ENCODE peak calls at places on chromosomes 2 and 18, in eight cellular contexts. U is mucosa of descending colon, V is endothelial cell of umbilical vein, A is nephron progenitor cell, O is heart right ventricle, D is upper lobe of right lung, T is B cell, P is foreskin fibroblast. W is an unnamed sample.

GRCh38 chr2:11914455-11914854 is 168.0 kb downstream of the LPIN1 start:
- DNase-seq in U (no peak), V (no peak), A (no peak), O (no peak), D (no peak), T (no peak), P (peak), W (no peak)

GRCh38 chr2:28683100-28683706 is 68.4 kb upstream of the PPP1CB start:
- DNase-seq in U (peak), V (peak), A (no peak), O (peak), D (peak), T (no peak), P (peak), W (no peak)

GRCh38 chr2:95292623-95293260 is 4.4 kb upstream of the KCNIP3 start:
- DNase-seq in U (no peak), V (no peak), A (no peak), O (no peak), D (no peak), T (no peak), P (peak), W (no peak)

GRCh38 chr2:46297546-46298271 is 502 bp downstream of the EPAS1 start:
- DNase-seq in U (peak), V (no peak), A (peak), O (peak), D (peak), T (peak), P (peak), W (peak)

GRCh38 chr18:31741096-31741735 is 19.5 kb downstream of the SLC25A52 start:
- DNase-seq in U (no peak), V (peak), A (peak), O (peak), D (no peak), T (peak), P (peak), W (peak)

GRCh38 chr2:39128919-39129391 is 8.1 kb upstream of the SOS1 start:
- DNase-seq in U (no peak), V (no peak), A (no peak), O (no peak), D (no peak), T (peak), P (no peak), W (peak)

GRCh38 chr2:183995632-183996031 is 602.7 kb upstream of the ZNF804A start:
- DNase-seq in U (no peak), V (no peak), A (no peak), O (no peak), D (no peak), T (no peak), P (no peak), W (no peak)

GRCh38 chr18:10912790-10913560 is 236.4 kb downstream of the PIEZO2 start:
- DNase-seq in U (no peak), V (peak), A (no peak), O (peak), D (no peak), T (no peak), P (peak), W (no peak)

GRCh38 chr18:26480897-26481795 is 67.2 kb downstream of the KCTD1 start:
- DNase-seq in U (no peak), V (peak), A (no peak), O (no peak), D (no peak), T (no peak), P (peak), W (no peak)

GRCh38 chr2:233359823-233360222 is 5.5 kb downstream of the DGKD start:
- DNase-seq in U (no peak), V (no peak), A (no peak), O (no peak), D (no peak), T (no peak), P (no peak), W (no peak)

GRCh38 chr2:233362742-233363141 is 8.4 kb downstream of the DGKD start:
- DNase-seq in U (no peak), V (no peak), A (no peak), O (no peak), D (no peak), T (no peak), P (no peak), W (no peak)

GRCh38 chr2:233360771-233361176 is 6.5 kb downstream of the DGKD start:
- DNase-seq in U (no peak), V (peak), A (no peak), O (no peak), D (no peak), T (no peak), P (no peak), W (no peak)

GRCh38 chr2:233358864-233359386 is 4.6 kb downstream of the DGKD start:
- DNase-seq in U (no peak), V (no peak), A (no peak), O (no peak), D (no peak), T (no peak), P (no peak), W (peak)

DNA sequence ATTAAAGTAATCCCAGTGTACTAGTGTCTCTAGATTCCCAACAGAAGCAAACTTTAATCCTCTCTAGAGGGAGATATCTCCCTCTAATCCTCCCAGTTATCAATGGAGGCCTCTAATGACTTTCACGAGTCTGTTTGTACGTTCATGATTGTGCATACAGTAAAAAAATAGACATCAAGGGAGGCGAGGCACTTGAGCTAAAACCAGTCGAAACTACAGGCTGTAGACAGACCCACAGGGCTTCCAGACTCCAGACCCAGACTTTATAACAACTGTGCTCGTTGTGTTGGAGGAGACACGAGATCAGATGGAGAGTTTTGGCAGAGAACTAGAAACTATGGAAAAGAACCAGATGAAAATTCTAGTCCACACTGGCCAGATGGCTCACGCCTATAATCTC is 7.0 kb downstream of the DGKD start:
- DNase-seq in U (no peak), V (no peak), A (no peak), O (no peak), D (no peak), T (no peak), P (no peak), W (no peak)
- TF ChIP-seq CTCF in U (no peak), V (no peak), A (no peak), O (no peak), D (no peak), T (no peak), P (no peak), W (no peak)

DNA sequence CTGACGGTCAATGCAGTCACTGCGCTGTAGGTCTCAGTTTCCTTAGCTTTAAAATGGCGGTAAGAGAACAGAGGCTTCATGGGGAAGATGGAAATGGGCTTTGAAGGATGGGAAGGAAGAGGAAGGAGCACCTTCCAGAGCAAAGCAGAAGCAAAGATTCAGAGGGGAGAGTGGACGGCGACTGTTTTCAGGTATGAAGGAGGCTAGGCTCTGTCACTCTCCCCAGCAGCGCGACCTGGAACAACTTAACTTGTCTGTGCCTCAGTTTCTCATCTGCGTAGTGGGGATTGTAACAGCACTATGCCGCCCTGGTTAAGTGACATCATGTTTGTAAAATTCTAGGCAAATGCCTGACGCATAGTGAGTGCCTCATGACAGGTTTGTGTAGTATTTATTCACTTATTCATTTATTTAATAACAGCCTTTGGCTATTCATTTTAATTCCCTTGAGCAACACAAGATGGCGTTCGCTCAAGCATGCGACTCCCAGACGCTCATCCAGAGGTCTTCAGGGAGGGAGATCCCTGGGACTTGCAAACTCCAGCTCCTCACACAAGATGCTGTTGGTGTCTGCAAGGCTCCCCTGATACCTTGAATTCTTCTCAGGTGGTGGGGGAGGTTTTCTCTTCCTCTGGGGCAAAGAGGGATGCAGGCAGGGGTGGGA is 336.3 kb downstream of the DYSF start:
- DNase-seq in U (no peak), V (no peak), A (no peak), O (no peak), D (no peak), T (no peak), P (peak), W (no peak)
- TF ChIP-seq CTCF in U (no peak), V (no peak), A (no peak), O (no peak), D (no peak), T (no peak), P (peak), W (no peak)

GRCh38 chr2:201709049-201709448 is 10.6 kb upstream of the MPP4 start:
- DNase-seq in U (no peak), V (no peak), A (no peak), O (no peak), D (no peak), T (no peak), P (no peak), W (no peak)

GRCh38 chr2:201704536-201704935 is 6.1 kb upstream of the MPP4 start:
- DNase-seq in U (no peak), V (peak), A (no peak), O (no peak), D (no peak), T (no peak), P (no peak), W (no peak)

GRCh38 chr2:201709747-201710146 is 11.3 kb upstream of the MPP4 start:
- DNase-seq in U (no peak), V (no peak), A (no peak), O (no peak), D (no peak), T (no peak), P (no peak), W (no peak)

GRCh38 chr2:201707142-201707541 is 8.7 kb upstream of the MPP4 start:
- DNase-seq in U (no peak), V (no peak), A (no peak), O (no peak), D (no peak), T (no peak), P (no peak), W (peak)

GRCh38 chr2:201707753-201708152 is 9.3 kb upstream of the MPP4 start:
- DNase-seq in U (no peak), V (peak), A (no peak), O (no peak), D (no peak), T (no peak), P (peak), W (no peak)
- TF ChIP-seq CTCF in U (no peak), V (peak), A (no peak), O (no peak), D (no peak), T (no peak), P (peak), W (no peak)

GRCh38 chr2:43777306-43777926 is 3.6 kb downstream of the DYNC2LI1 start:
- DNase-seq in U (no peak), V (no peak), A (no peak), O (no peak), D (no peak), T (no peak), P (no peak), W (peak)

GRCh38 chr2:43773876-43774613 is at the start of gene DYNC2LI1:
- DNase-seq in U (peak), V (peak), A (peak), O (peak), D (peak), T (peak), P (peak), W (peak)

GRCh38 chr2:43776317-43776716 is 2.5 kb downstream of the DYNC2LI1 start:
- DNase-seq in U (no peak), V (no peak), A (no peak), O (no peak), D (no peak), T (no peak), P (no peak), W (peak)

GRCh38 chr2:43774617-43775016 is 778 bp downstream of the DYNC2LI1 start:
- DNase-seq in U (no peak), V (no peak), A (no peak), O (no peak), D (no peak), T (no peak), P (no peak), W (no peak)

GRCh38 chr2:43778233-43778632 is 4.4 kb downstream of the DYNC2LI1 start:
- DNase-seq in U (no peak), V (no peak), A (no peak), O (no peak), D (no peak), T (no peak), P (no peak), W (no peak)
- TF ChIP-seq CTCF in U (no peak), V (no peak), A (no peak), O (no peak), D (no peak), T (no peak), P (no peak), W (no peak)

GRCh38 chr2:119350311-119350998 is 16.2 kb downstream of the C2orf76 start:
- DNase-seq in U (no peak), V (no peak), A (no peak), O (no peak), D (no peak), T (no peak), P (no peak), W (no peak)
- TF ChIP-seq CTCF in U (no peak), V (no peak), A (no peak), O (no peak), D (no peak), T (no peak), P (no peak), W (no peak)

DNA sequence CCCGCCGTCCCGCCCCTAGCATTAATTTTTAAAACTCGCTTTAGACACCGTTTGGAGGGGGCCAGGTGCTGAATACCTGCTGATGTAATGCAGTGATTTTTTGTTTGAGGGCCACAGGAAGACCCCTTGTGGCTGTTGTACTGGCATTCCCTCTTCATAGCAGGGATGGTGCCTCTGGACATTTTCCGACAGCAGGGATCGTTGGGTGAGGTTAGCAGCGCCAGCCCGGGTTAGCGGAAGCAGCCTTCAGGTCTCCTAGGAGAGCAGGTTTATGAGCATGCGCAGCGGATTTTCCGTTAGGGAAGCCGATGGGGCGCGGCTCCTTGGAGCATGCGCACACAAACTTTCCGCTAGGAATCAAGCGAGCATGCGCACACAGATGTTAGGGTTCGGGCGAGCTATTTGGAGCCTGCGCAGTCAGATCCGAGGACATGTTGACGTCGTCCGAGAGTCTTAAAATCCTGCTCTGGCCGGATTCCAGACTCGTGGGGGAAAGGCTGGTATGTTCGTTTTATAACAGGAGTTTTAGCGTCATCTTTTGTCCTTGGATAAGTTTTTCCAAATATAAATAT is 17.2 kb upstream of the C2orf74 start:
- DNase-seq in U (peak), V (peak), A (peak), O (peak), D (peak), T (peak), P (peak), W (peak)
- TF ChIP-seq CTCF in U (no peak), V (no peak), A (no peak), O (no peak), D (no peak), T (no peak), P (no peak), W (no peak)

DNA sequence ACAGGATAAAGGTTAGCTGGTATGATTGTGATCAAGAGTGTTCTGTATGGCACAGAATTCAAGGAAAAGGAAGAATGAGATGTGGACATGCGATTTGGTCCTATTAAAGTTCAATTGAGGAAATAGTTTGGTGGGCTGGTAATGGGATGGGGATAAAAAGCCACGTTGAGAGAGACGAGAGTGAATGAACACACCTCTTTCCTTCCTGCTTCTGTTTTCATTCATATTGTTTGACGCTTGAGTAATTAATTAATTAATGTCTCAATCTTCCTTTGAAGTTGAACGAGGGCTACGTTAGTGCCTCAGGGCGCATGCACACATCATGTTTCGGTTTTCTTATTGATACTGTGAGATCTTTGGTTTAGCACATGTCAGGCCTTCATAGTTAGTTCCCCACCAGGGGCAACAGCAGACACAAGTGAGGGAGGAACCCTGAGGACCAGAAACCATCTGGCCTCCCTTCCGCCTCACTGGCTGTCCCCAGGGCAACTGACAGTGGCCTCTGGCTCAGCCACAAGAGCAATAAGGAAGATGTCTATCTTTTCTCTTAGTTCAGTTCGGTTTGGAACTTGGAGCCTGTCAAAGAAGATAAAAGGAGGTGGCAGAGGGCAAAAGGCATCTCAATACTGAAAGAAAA is 116.0 kb downstream of the LIPG start:
- DNase-seq in U (peak), V (peak), A (no peak), O (no peak), D (no peak), T (no peak), P (no peak), W (no peak)
- TF ChIP-seq CTCF in U (no peak), V (no peak), A (no peak), O (no peak), D (no peak), T (no peak), P (no peak), W (no peak)